ENCODE peak calls at places on chromosome 13, in six cellular contexts. D, U, M, I, R and E are unnamed samples.

GRCh38 chr13:81487151-81487550 is 1146.2 kb upstream of the SPRY2 start:
- DNase-seq in D (no peak), U (no peak), M (no peak), I (peak), R (no peak), E (no peak)

GRCh38 chr13:26502826-26503225 is 54.7 kb upstream of the WASF3 start:
- DNase-seq in D (no peak), U (peak), M (peak), I (no peak), R (no peak), E (no peak)

GRCh38 chr13:112715715-112716460 is 26.1 kb downstream of the ATP11A start:
- DNase-seq in D (no peak), U (no peak), M (no peak), I (no peak), R (no peak), E (no peak)

GRCh38 chr13:98523455-98524102 is 53.3 kb downstream of the STK24 start:
- DNase-seq in D (no peak), U (no peak), M (peak), I (no peak), R (no peak), E (no peak)

GRCh38 chr13:26946675-26947342 is 186.2 kb upstream of the GPR12 start:
- DNase-seq in D (peak), U (no peak), M (no peak), I (peak), R (no peak), E (no peak)

GRCh38 chr13:108218044-108218974 is at the start of gene ABHD13:
- DNase-seq in D (peak), U (peak), M (peak), I (peak), R (peak), E (peak)

GRCh38 chr13:106376411-106377112 is 158.9 kb downstream of the EFNB2 start:
- DNase-seq in D (no peak), U (no peak), M (peak), I (no peak), R (no peak), E (no peak)

GRCh38 chr13:27176772-27177171 is 5.2 kb upstream of the USP12 start:
- DNase-seq in D (no peak), U (no peak), M (no peak), I (no peak), R (no peak), E (no peak)

GRCh38 chr13:85729296-85729695 is 69.9 kb downstream of the SLITRK6 start:
- DNase-seq in D (no peak), U (no peak), M (no peak), I (no peak), R (no peak), E (no peak)

GRCh38 chr13:99916366-99917103 is 55.0 kb downstream of the ZIC5 start:
- DNase-seq in D (peak), U (peak), M (peak), I (peak), R (no peak), E (no peak)

GRCh38 chr13:27117158-27117557 is 54.5 kb downstream of the USP12 start:
- DNase-seq in D (no peak), U (no peak), M (no peak), I (no peak), R (no peak), E (no peak)

GRCh38 chr13:42279080-42279479 is 7.1 kb downstream of the AKAP11 start:
- DNase-seq in D (no peak), U (no peak), M (peak), I (no peak), R (no peak), E (no peak)

GRCh38 chr13:66689037-66689619 is 541.0 kb downstream of the PCDH9 start:
- DNase-seq in D (no peak), U (no peak), M (no peak), I (no peak), R (no peak), E (no peak)

GRCh38 chr13:45658586-45659235 is 43.2 kb upstream of the ERICH6B start:
- DNase-seq in D (no peak), U (no peak), M (no peak), I (no peak), R (no peak), E (no peak)

GRCh38 chr13:90321281-90321931 is 1026.1 kb upstream of the MIR17HG start:
- DNase-seq in D (no peak), U (no peak), M (no peak), I (no peak), R (no peak), E (no peak)

GRCh38 chr13:44710576-44710975 is 134.4 kb upstream of the TSC22D1 start:
- DNase-seq in D (no peak), U (peak), M (peak), I (no peak), R (no peak), E (no peak)

GRCh38 chr13:92513672-92514071 is 712.9 kb upstream of the GPC6 start:
- DNase-seq in D (no peak), U (no peak), M (no peak), I (no peak), R (no peak), E (no peak)

GRCh38 chr13:53408847-53409568 is 380.4 kb downstream of the OLFM4 start:
- DNase-seq in D (no peak), U (no peak), M (no peak), I (no peak), R (no peak), E (peak)

GRCh38 chr13:51730927-51731326 is 73.0 kb downstream of the DHRS12 start:
- DNase-seq in D (no peak), U (no peak), M (no peak), I (no peak), R (no peak), E (no peak)

GRCh38 chr13:67549331-67549730 is 319.2 kb upstream of the PCDH9 start:
- DNase-seq in D (no peak), U (no peak), M (no peak), I (no peak), R (no peak), E (no peak)

GRCh38 chr13:95698047-95698749 is 21.3 kb downstream of the DNAJC3 start:
- DNase-seq in D (no peak), U (no peak), M (no peak), I (no peak), R (no peak), E (no peak)

GRCh38 chr13:34762312-34762711 is 179.8 kb upstream of the NBEA start:
- DNase-seq in D (no peak), U (no peak), M (no peak), I (no peak), R (no peak), E (no peak)

GRCh38 chr13:114212096-114212495 is 22.6 kb upstream of the CDC16 start:
- DNase-seq in D (no peak), U (no peak), M (no peak), I (no peak), R (no peak), E (no peak)